ENCODE peak calls at places on chromosome 10, in six cellular contexts. C, D, R, I, L and B are unnamed samples.
A peak's percentile ranks its signal among the peaks of the same experiment; 100 is the strongest.

GRCh38 chr10:125840955-125841354 is 17.6 kb downstream of the BCCIP start:
- DNase-seq in C (peak; percentile 61), D (peak; percentile 51), R (no peak), I (no peak), L (no peak), B (no peak)

GRCh38 chr10:119246862-119247549 is 39.6 kb downstream of the GRK5 start:
- DNase-seq in C (no peak), D (peak; percentile 97), R (no peak), I (no peak), L (no peak), B (no peak)

GRCh38 chr10:32149257-32149955 is 93.2 kb upstream of the KIF5B start:
- DNase-seq in C (peak; percentile 66), D (peak; percentile 87), R (no peak), I (no peak), L (peak; percentile 45), B (peak; percentile 15)

GRCh38 chr10:9302142-9302746 is 1247.8 kb downstream of the GATA3 start:
- DNase-seq in C (peak; percentile 65), D (peak; percentile 53), R (peak; percentile 41), I (peak; percentile 33), L (no peak), B (peak; percentile 32)

GRCh38 chr10:22251751-22252285 is 34.0 kb upstream of the EBLN1 start:
- DNase-seq in C (peak; percentile 41), D (no peak), R (no peak), I (no peak), L (no peak), B (no peak)

GRCh38 chr10:100827819-100828743 is 82.7 kb downstream of the PAX2 start:
- DNase-seq in C (peak; percentile 43), D (no peak), R (peak; percentile 46), I (no peak), L (no peak), B (no peak)

GRCh38 chr10:105037029-105037428 is 395.9 kb downstream of the SORCS3 start:
- DNase-seq in C (no peak), D (no peak), R (no peak), I (no peak), L (no peak), B (no peak)

GRCh38 chr10:132175401-132175800 is 11.3 kb upstream of the DPYSL4 start:
- DNase-seq in C (no peak), D (no peak), R (no peak), I (no peak), L (no peak), B (no peak)

GRCh38 chr10:100551231-100551630 is 15.5 kb downstream of the HIF1AN start:
- DNase-seq in C (no peak), D (no peak), R (no peak), I (no peak), L (no peak), B (no peak)

GRCh38 chr10:11515596-11516418 is 95.6 kb downstream of the USP6NL start:
- DNase-seq in C (peak; percentile 69), D (peak; percentile 70), R (peak; percentile 47), I (peak; percentile 68), L (peak; percentile 67), B (peak; percentile 56)

GRCh38 chr10:63887026-63887589 is 365.9 kb downstream of the REEP3 start:
- DNase-seq in C (peak; percentile 21), D (no peak), R (peak; percentile 73), I (peak; percentile 34), L (no peak), B (no peak)

GRCh38 chr10:29407280-29407858 is 118.5 kb downstream of the LYZL1 start:
- DNase-seq in C (peak; percentile 14), D (no peak), R (no peak), I (no peak), L (no peak), B (no peak)

GRCh38 chr10:1551636-1552338 is 185.5 kb downstream of the ADARB2 start:
- DNase-seq in C (no peak), D (no peak), R (no peak), I (no peak), L (no peak), B (no peak)

GRCh38 chr10:24483701-24484100 is 240.0 kb downstream of the ARHGAP21 start:
- DNase-seq in C (peak; percentile 75), D (peak; percentile 28), R (no peak), I (no peak), L (no peak), B (peak; percentile 16)
- TF ChIP-seq BHLHE40 in C (no peak), D (no peak), R (no peak), I (no peak), L (no peak), B (no peak)

GRCh38 chr10:95217476-95217875 is 23.4 kb downstream of the ACSM6 start:
- DNase-seq in C (no peak), D (peak; percentile 35), R (no peak), I (no peak), L (no peak), B (no peak)

GRCh38 chr10:95220539-95220938 is 26.5 kb downstream of the ACSM6 start:
- DNase-seq in C (no peak), D (no peak), R (no peak), I (no peak), L (no peak), B (no peak)

GRCh38 chr10:95225136-95225535 is 31.1 kb downstream of the ACSM6 start:
- DNase-seq in C (no peak), D (no peak), R (no peak), I (no peak), L (no peak), B (no peak)

DNA sequence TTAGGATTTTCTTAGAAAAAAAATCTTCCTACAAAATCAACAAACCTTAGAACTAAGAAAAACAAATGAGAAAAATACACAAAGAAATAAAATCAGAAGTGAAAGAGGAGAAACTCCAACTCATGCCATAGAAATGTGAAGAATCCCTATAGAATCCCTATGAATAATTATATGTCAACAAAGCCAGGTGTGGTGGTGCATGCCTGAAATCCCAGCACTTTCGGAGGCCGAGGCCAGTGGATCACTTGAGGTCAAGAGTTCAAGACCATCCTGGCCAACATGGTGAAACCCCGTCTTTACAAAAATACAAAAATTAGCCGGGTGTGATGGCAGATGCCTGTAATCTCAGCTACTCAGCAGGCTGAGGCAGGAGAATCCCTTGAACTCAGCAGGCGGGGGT is 27.1 kb downstream of the ACSM6 start:
- DNase-seq in C (peak; percentile 65), D (peak; percentile 44), R (no peak), I (peak; percentile 48), L (no peak), B (no peak)
- TF ChIP-seq BHLHE40 in C (no peak), D (no peak), R (no peak), I (no peak), L (no peak), B (no peak)

GRCh38 chr10:79346388-79347225 is 662 bp upstream of the PPIF start:
- DNase-seq in C (no peak), D (no peak), R (no peak), I (no peak), L (no peak), B (no peak)

GRCh38 chr10:79348640-79348988 is 1.3 kb downstream of the PPIF start:
- DNase-seq in C (no peak), D (no peak), R (peak; percentile 35), I (no peak), L (no peak), B (no peak)

GRCh38 chr10:79349072-79349491 is 1.8 kb downstream of the PPIF start:
- DNase-seq in C (no peak), D (no peak), R (no peak), I (no peak), L (no peak), B (no peak)

GRCh38 chr10:79347226-79347893 is at the start of gene PPIF:
- DNase-seq in C (peak; percentile 91), D (peak; percentile 88), R (peak; percentile 95), I (peak; percentile 79), L (peak; percentile 65), B (peak; percentile 95)

DNA sequence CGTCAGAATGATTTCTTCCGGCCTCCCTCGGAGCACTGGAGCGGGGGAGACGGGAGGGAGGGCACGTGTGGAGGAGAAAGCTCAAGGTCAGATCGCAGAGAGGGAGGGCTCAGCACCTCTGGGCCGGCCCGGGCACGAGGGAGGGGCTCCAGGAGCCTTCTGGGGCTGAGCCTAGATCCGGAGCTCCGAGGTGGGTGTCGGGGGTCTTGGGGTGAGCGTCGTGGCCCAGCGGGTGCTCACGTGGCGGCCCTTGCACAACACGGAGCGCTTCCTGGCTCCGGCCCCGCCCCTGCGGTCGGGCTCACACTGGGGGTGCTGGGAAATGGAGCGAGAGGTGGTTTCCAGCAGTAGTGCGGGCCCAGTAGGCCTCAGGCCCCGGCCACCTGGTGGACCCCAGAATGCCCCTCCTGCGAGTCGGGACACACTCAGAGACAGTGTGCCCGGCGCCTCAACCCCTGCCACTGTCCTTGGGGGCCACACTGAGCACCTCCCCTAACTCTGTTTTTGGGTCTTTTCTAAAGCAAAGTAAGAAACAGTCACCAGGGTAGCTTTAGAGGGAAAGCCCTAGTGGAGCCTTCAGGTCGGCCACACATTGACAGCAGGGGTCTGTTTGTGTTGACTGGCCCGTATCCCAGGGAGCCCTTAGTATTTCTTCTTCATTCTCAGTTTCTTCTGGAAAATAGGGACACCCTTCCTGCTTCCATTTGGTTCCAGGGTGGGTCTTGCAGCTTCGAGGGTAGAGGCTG is 798 bp downstream of the PPIF start:
- DNase-seq in C (peak; percentile 62), D (peak; percentile 69), R (peak; percentile 87), I (peak; percentile 45), L (no peak), B (peak; percentile 44)
- TF ChIP-seq BHLHE40 in C (no peak), D (peak; percentile 55), R (peak; percentile 87), I (peak; percentile 82), L (peak; percentile 97), B (no peak)

DNA sequence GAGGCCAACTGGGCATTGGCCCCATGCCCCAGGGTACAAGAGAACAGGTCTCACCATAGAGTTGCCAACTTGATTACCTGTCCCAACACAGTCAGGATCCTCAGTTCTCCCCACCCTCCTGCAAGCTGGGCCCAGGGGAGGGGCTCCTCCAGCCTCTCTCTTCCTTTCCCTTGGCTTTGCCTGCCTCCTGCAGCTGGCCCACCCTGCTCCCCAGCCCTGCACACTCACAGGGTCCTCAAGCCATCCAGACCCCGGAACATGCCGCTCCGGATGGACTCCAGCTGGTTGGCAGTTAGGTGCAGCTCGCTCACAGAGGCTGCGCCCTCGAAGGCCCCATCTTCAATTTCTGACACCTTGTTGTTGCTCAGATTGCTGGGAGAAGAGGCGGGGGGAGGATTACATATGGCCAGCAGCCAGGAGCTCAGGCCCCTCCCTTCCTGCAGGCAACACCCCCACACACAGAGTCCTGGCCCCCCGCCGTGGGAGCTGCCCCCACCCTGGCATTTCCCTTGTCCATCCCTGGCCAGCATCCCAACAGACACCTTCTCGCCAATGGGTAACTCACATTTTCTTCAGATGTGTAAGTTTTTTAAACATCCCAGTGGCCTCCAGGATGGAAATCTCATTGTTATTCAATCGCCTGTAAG is 139.2 kb downstream of the SLIT1 start:
- DNase-seq in C (no peak), D (no peak), R (no peak), I (no peak), L (no peak), B (no peak)
- TF ChIP-seq BHLHE40 in C (no peak), D (no peak), R (no peak), I (no peak), L (no peak), B (no peak)

DNA sequence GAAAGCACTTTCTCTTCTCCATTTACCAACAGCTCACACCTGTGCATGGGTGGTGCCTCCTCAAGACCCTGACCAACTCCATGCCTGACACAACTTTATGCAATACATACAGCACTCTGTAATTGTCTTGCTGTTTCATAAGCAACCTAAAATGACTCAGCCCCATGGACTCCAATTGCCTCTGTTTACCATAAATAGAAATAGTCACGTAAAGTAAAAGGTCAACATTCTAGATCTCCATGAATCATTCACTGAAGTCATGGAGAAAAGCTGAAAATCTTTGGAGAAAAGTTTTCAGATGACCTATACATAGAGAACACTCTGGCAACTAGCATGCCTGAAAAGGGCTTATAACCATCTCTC is 95.7 kb upstream of the KCNIP2 start:
- DNase-seq in C (peak; percentile 79), D (peak; percentile 96), R (no peak), I (no peak), L (no peak), B (no peak)
- TF ChIP-seq BHLHE40 in C (no peak), D (peak; percentile 29), R (no peak), I (no peak), L (no peak), B (no peak)

GRCh38 chr10:88986549-88987242 is 3.9 kb upstream of the FAS start:
- DNase-seq in C (peak; percentile 20), D (peak; percentile 37), R (peak; percentile 12), I (peak; percentile 19), L (no peak), B (peak; percentile 18)
- TF ChIP-seq BHLHE40 in C (no peak), D (no peak), R (no peak), I (no peak), L (no peak), B (no peak)